ENCODE peak calls at places on chromosomes 12 and 14, in five cellular contexts. D, F, Z, J and Y are unnamed samples.

GRCh38 chr14:33943484-33943883 is 7.4 kb downstream of the EGLN3 start:
- DNase-seq in Z (no peak), J (peak), F (no peak), D (no peak), Y (peak)

GRCh38 chr14:35553808-35554207 is 19.8 kb downstream of the INSM2 start:
- DNase-seq in Z (no peak), J (no peak), F (no peak), D (no peak), Y (no peak)

GRCh38 chr14:102957222-102957621 is 34.8 kb downstream of the AMN start:
- DNase-seq in J (no peak), D (no peak), Z (no peak), F (no peak), Y (no peak)

GRCh38 chr14:92770454-92770853 is 22.0 kb upstream of the LGMN start:
- DNase-seq in J (no peak), F (no peak), D (no peak), Z (no peak), Y (no peak)

GRCh38 chr14:71619472-71619871 is 312.8 kb upstream of the RGS6 start:
- DNase-seq in D (no peak), F (no peak), J (no peak), Z (no peak), Y (no peak)

GRCh38 chr12:112944028-112944690 is 5.9 kb downstream of the OAS3 start:
- DNase-seq in J (no peak), Z (no peak), D (no peak), F (no peak), Y (peak)

GRCh38 chr12:4290011-4290790 is 16.6 kb downstream of the CCND2 start:
- DNase-seq in F (no peak), Z (no peak), D (no peak), J (no peak), Y (no peak)

GRCh38 chr12:101713059-101713682 is 15.7 kb downstream of the CHPT1 start:
- DNase-seq in F (no peak), D (no peak), J (no peak), Z (peak), Y (peak)

GRCh38 chr14:71078481-71078880 is 171.2 kb downstream of the PCNX1 start:
- DNase-seq in F (no peak), J (no peak), Z (no peak), D (no peak), Y (no peak)

GRCh38 chr12:80837342-80837978 is 100.3 kb downstream of the LIN7A start:
- DNase-seq in D (peak), F (no peak), J (no peak), Z (peak), Y (no peak)

GRCh38 chr12:7241404-7242005 is 52.0 kb downstream of the PEX5 start:
- DNase-seq in Z (no peak), D (no peak), F (no peak), J (no peak), Y (no peak)

GRCh38 chr12:131525795-131526508 is 184.9 kb upstream of the SFSWAP start:
- DNase-seq in F (no peak), Z (no peak), D (no peak), J (no peak), Y (no peak)

GRCh38 chr12:38160318-38161122 is 156.1 kb upstream of the ALG10B start:
- DNase-seq in D (no peak), Z (no peak), J (no peak), F (no peak), Y (no peak)

GRCh38 chr12:5140190-5140589 is 96.5 kb downstream of the KCNA5 start:
- DNase-seq in F (no peak), Z (no peak), J (no peak), D (no peak), Y (no peak)

GRCh38 chr14:102749393-102749792 is 27.9 kb upstream of the TRAF3 start:
- DNase-seq in J (no peak), D (no peak), F (no peak), Z (no peak), Y (no peak)

GRCh38 chr12:3225796-3226180 is 148.6 kb downstream of the TSPAN9 start:
- DNase-seq in Z (no peak), J (no peak), F (no peak), D (no peak), Y (no peak)

GRCh38 chr12:53643232-53643992 is 17.2 kb upstream of the ATF7 start:
- DNase-seq in Z (no peak), J (no peak), D (no peak), F (no peak), Y (no peak)

GRCh38 chr12:62537544-62537943 is 70.9 kb downstream of the MON2 start:
- DNase-seq in Z (no peak), J (peak), F (no peak), D (no peak), Y (no peak)

DNA sequence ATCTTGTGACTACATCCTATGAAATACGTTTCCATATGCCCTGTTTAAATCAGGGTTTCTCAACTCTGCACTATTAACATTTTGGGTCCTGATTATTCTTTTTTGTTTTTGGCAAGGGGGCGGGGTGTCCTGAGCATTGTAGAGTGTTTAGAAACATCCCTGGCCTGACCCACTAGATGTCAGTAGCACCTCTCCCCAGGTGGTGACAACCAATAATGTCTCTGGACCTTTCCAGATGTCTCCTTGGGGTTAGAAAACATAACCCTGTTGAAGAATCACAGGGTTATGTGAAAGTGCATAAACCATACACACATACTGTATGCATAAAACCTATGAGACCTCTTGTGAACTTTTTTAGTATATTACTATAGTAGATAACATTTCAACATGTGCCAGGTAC is 1.4 kb downstream of the ACAD10 start:
- DNase-seq in J (no peak), F (no peak), Z (peak), D (no peak), Y (no peak)
- TF ChIP-seq CTCF in J (no peak), F (no peak), Z (peak), D (no peak), Y (no peak)

GRCh38 chr14:59160492-59160891 is 28.0 kb upstream of the DAAM1 start:
- DNase-seq in F (no peak), Z (no peak), J (no peak), D (no peak), Y (no peak)

GRCh38 chr14:59155886-59156285 is 32.6 kb upstream of the DAAM1 start:
- DNase-seq in J (no peak), D (no peak), Z (no peak), F (no peak), Y (no peak)

GRCh38 chr14:59154383-59154782 is 34.1 kb upstream of the DAAM1 start:
- DNase-seq in D (no peak), F (no peak), J (no peak), Z (no peak), Y (no peak)

GRCh38 chr14:59161571-59162175 is 26.8 kb upstream of the DAAM1 start:
- DNase-seq in D (peak), Z (peak), F (no peak), J (no peak), Y (no peak)

GRCh38 chr14:59159169-59159568 is 29.3 kb upstream of the DAAM1 start:
- DNase-seq in D (no peak), J (no peak), F (no peak), Z (no peak), Y (no peak)
- TF ChIP-seq CTCF in D (no peak), J (no peak), F (no peak), Z (no peak), Y (no peak)

DNA sequence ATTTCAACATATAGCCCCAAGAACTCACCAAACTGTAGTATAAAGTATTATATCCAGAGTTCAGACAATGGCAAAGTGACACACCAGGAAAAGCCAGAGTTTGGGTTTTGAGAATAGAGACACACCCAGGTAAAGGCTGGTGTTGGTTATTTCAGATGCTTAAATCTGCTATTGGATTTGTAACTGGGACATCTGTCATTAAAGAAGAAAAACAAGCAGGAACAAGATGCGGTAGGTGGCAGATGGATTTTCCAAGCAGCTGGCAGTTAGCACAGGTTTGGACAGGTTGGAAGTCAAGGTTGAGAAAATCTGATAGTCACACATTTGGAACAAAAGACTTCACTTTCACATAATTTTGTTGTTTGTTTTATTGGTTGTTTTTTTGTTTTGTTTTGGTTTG is 14.4 kb upstream of the CDK17 start:
- DNase-seq in J (no peak), F (no peak), Z (no peak), D (no peak), Y (no peak)
- TF ChIP-seq CTCF in J (no peak), F (no peak), Z (no peak), D (no peak), Y (no peak)

GRCh38 chr12:8950287-8950574 is 786 bp upstream of the M6PR start:
- DNase-seq in J (no peak), Z (no peak), F (no peak), D (no peak), Y (no peak)

GRCh38 chr12:8947737-8948136 is 1.7 kb downstream of the M6PR start:
- DNase-seq in F (no peak), D (no peak), Z (no peak), J (no peak), Y (no peak)

GRCh38 chr12:8948711-8949524 is 527 bp downstream of the M6PR start:
- DNase-seq in F (peak), D (no peak), Z (peak), J (no peak), Y (peak)

GRCh38 chr12:8950702-8951478 is 1.4 kb upstream of the M6PR start:
- DNase-seq in J (no peak), D (no peak), Z (no peak), F (no peak), Y (no peak)

DNA sequence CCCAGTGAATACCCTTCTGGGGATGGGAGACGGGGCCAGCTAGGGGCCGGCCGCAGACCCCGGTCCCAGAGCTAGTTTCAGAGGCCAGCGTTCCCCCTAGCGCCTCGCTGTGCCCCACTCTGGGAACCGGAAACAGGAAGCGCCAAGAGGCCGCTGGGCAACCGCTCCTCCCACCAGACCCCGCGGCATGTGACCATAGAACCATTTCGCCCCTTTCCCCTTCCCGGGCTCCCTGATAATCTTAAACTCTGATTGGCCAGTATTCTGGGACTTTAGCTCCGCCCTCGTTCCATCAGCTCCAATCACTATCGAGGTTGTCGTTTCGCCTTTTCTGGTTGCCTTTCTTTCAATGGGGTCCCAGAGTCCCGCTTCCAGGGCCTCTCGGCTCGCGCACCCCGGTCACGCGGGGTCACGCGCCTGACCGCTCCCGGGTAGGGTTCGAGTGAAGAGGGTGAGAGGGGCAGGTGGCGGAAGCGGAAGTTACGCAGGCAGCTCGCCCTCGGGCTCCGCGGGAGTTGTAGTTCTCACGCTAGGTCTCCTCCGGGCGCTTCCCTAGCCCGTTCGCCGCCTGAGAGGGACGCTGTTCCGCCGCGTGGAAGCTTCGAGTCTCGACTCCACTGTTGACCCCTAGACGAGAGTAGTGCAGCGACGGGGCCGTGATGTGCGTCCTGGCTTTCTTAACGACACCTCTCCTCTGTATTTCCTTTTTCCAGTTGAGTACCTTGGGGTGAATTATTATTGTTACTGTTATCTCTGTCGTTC is at the start of gene M6PR:
- DNase-seq in Z (peak), F (peak), D (peak), J (peak), Y (peak)
- TF ChIP-seq CTCF in Z (peak), F (no peak), D (peak), J (peak), Y (peak)

GRCh38 chr12:59040043-59040442 is 119.7 kb upstream of the LRIG3 start:
- DNase-seq in J (no peak), Z (no peak), D (no peak), F (no peak), Y (no peak)

GRCh38 chr12:59036973-59037807 is 116.9 kb upstream of the LRIG3 start:
- DNase-seq in J (no peak), Z (no peak), D (no peak), F (no peak), Y (no peak)

GRCh38 chr12:59039005-59039404 is 118.7 kb upstream of the LRIG3 start:
- DNase-seq in J (no peak), F (no peak), Z (no peak), D (no peak), Y (no peak)

GRCh38 chr12:59041241-59042121 is 121.2 kb upstream of the LRIG3 start:
- DNase-seq in D (no peak), Z (no peak), J (no peak), F (no peak), Y (no peak)

GRCh38 chr12:59040651-59041050 is 120.3 kb upstream of the LRIG3 start:
- DNase-seq in D (no peak), J (no peak), Z (no peak), F (no peak), Y (no peak)
- TF ChIP-seq CTCF in D (no peak), J (no peak), Z (no peak), F (no peak), Y (no peak)

GRCh38 chr14:75429562-75429961 is 1.7 kb downstream of the JDP2 start:
- DNase-seq in Z (no peak), F (no peak), J (no peak), D (no peak), Y (no peak)

GRCh38 chr14:75428230-75429104 is 645 bp downstream of the JDP2 start:
- DNase-seq in J (peak), F (peak), Z (peak), D (peak), Y (peak)

GRCh38 chr14:75430526-75430925 is 2.7 kb downstream of the JDP2 start:
- DNase-seq in J (peak), D (no peak), F (no peak), Z (no peak), Y (no peak)

GRCh38 chr14:75431011-75431410 is 3.2 kb downstream of the JDP2 start:
- DNase-seq in J (no peak), F (no peak), D (no peak), Z (no peak), Y (no peak)

GRCh38 chr14:75430106-75430505 is 2.3 kb downstream of the JDP2 start:
- DNase-seq in F (no peak), J (no peak), Z (no peak), D (no peak), Y (peak)
- TF ChIP-seq CTCF in F (no peak), J (no peak), Z (no peak), D (no peak), Y (no peak)

GRCh38 chr14:67459336-67459735 is 29.2 kb downstream of the TMEM229B start:
- DNase-seq in D (no peak), J (no peak), F (no peak), Z (no peak), Y (no peak)

GRCh38 chr14:67461341-67461985 is 27.1 kb downstream of the TMEM229B start:
- DNase-seq in F (no peak), Z (no peak), J (no peak), D (no peak), Y (no peak)

GRCh38 chr14:67467134-67467533 is 21.4 kb downstream of the TMEM229B start:
- DNase-seq in F (no peak), Z (no peak), J (no peak), D (no peak), Y (no peak)

GRCh38 chr14:67464856-67465255 is 23.7 kb downstream of the TMEM229B start:
- DNase-seq in Z (no peak), D (no peak), J (no peak), F (no peak), Y (no peak)

GRCh38 chr14:67464377-67464776 is 24.1 kb downstream of the TMEM229B start:
- DNase-seq in Z (no peak), J (no peak), D (no peak), F (no peak), Y (no peak)
- TF ChIP-seq CTCF in Z (no peak), J (no peak), D (no peak), F (no peak), Y (no peak)